ENCODE peak calls at places on chromosomes 6 and 20, in five cellular contexts. One of them, this sample, is unnamed. For H3K9me3, the result is how much of the 10 kb centered on the place peaks cover.

GRCh38 chr6:119172813-119173212 is 94.3 kb upstream of the FAM184A start:
- DNase-seq in tibial nerve: no peak
- DNase-seq in HepG2: peak
- DNase-seq in esophagus squamous epithelium: no peak
- DNase-seq in thyroid gland: no peak
- DNase-seq in this sample: no peak

GRCh38 chr20:35151739-35152138 is 4.6 kb upstream of the EDEM2 start:
- DNase-seq in tibial nerve: no peak
- DNase-seq in HepG2: no peak
- DNase-seq in esophagus squamous epithelium: no peak
- DNase-seq in thyroid gland: no peak
- DNase-seq in this sample: no peak

GRCh38 chr6:27667651-27668441 is 194.9 kb upstream of the ZNF184 start:
- DNase-seq in tibial nerve: no peak
- DNase-seq in HepG2: no peak
- DNase-seq in esophagus squamous epithelium: no peak
- DNase-seq in thyroid gland: no peak
- DNase-seq in this sample: no peak

GRCh38 chr20:37394543-37395410 is 48.8 kb downstream of the SRC start:
- DNase-seq in tibial nerve: no peak
- DNase-seq in HepG2: no peak
- DNase-seq in esophagus squamous epithelium: no peak
- DNase-seq in thyroid gland: no peak
- DNase-seq in this sample: no peak

GRCh38 chr6:31822038-31822821 is 5.3 kb upstream of the HSPA1B start:
- DNase-seq in tibial nerve: peak
- DNase-seq in HepG2: peak
- DNase-seq in esophagus squamous epithelium: peak
- DNase-seq in thyroid gland: peak
- DNase-seq in this sample: peak

GRCh38 chr20:5535211-5535756 is 214.9 kb upstream of the SHLD1 start:
- DNase-seq in tibial nerve: no peak
- DNase-seq in HepG2: peak
- DNase-seq in esophagus squamous epithelium: no peak
- DNase-seq in thyroid gland: no peak
- DNase-seq in this sample: no peak

GRCh38 chr20:137668-138131 is 4.7 kb upstream of the DEFB126 start:
- DNase-seq in tibial nerve: no peak
- DNase-seq in HepG2: peak
- DNase-seq in esophagus squamous epithelium: no peak
- DNase-seq in thyroid gland: no peak
- DNase-seq in this sample: no peak

GRCh38 chr6:23031986-23032385 is 462.6 kb downstream of the HDGFL1 start:
- DNase-seq in tibial nerve: no peak
- DNase-seq in HepG2: no peak
- DNase-seq in esophagus squamous epithelium: no peak
- DNase-seq in thyroid gland: no peak
- DNase-seq in this sample: no peak

GRCh38 chr6:53858913-53859312 is 64.1 kb downstream of the LRRC1 start:
- DNase-seq in tibial nerve: no peak
- DNase-seq in HepG2: no peak
- DNase-seq in esophagus squamous epithelium: no peak
- DNase-seq in thyroid gland: no peak
- DNase-seq in this sample: no peak

GRCh38 chr20:8265588-8265987 is 133.5 kb downstream of the PLCB1 start:
- DNase-seq in tibial nerve: no peak
- DNase-seq in HepG2: no peak
- DNase-seq in esophagus squamous epithelium: no peak
- DNase-seq in thyroid gland: no peak
- DNase-seq in this sample: no peak

GRCh38 chr20:8254911-8255582 is 123.0 kb downstream of the PLCB1 start:
- DNase-seq in tibial nerve: no peak
- DNase-seq in HepG2: no peak
- DNase-seq in esophagus squamous epithelium: no peak
- DNase-seq in thyroid gland: no peak
- DNase-seq in this sample: no peak

GRCh38 chr20:8255945-8256632 is 124.0 kb downstream of the PLCB1 start:
- DNase-seq in tibial nerve: no peak
- DNase-seq in HepG2: peak
- DNase-seq in esophagus squamous epithelium: no peak
- DNase-seq in thyroid gland: peak
- DNase-seq in this sample: no peak

DNA sequence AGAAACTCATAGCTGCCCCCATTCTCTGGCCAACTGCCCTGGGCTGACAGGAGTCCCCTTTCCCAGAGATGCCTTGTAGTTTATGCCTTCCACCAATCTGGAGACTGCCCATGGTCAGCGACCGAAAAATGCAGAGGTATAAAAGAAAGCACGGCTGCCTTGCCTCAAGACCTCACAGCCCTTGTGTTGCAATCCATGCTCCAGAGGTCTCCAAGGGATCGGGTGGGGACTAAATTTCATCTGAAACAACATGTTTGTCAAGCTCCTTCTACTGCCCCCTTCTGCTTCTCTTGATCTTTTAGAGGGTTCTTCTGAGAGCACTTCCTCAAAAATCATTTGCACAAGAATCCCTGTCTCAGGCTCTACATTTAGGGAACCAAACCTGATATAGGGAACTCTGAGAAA is 128.8 kb downstream of the PLCB1 start:
- DNase-seq in tibial nerve: no peak
- DNase-seq in HepG2: no peak
- DNase-seq in esophagus squamous epithelium: no peak
- DNase-seq in thyroid gland: no peak
- DNase-seq in this sample: peak
- TF ChIP-seq POLR2A in tibial nerve: no peak
- TF ChIP-seq POLR2A in HepG2: no peak
- TF ChIP-seq POLR2A in esophagus squamous epithelium: no peak
- TF ChIP-seq POLR2A in thyroid gland: no peak
- TF ChIP-seq POLR2A in this sample: no peak

GRCh38 chr6:166489301-166490155 is 97.0 kb downstream of the RAMACL start:
- DNase-seq in tibial nerve: no peak
- DNase-seq in HepG2: no peak
- DNase-seq in esophagus squamous epithelium: no peak
- DNase-seq in thyroid gland: no peak
- DNase-seq in this sample: no peak
- H3K9me3 ChIP-seq in tibial nerve: under half
- H3K9me3 ChIP-seq in HepG2: under half
- H3K9me3 ChIP-seq in esophagus squamous epithelium: under half
- H3K9me3 ChIP-seq in thyroid gland: under half
- H3K9me3 ChIP-seq in this sample: under half

GRCh38 chr20:44691424-44692423 is 23.4 kb upstream of the CCN5 start:
- DNase-seq in tibial nerve: no peak
- DNase-seq in HepG2: no peak
- DNase-seq in esophagus squamous epithelium: no peak
- DNase-seq in thyroid gland: no peak
- DNase-seq in this sample: peak
- H3K27ac ChIP-seq in tibial nerve: peak
- H3K27ac ChIP-seq in HepG2: no peak
- H3K27ac ChIP-seq in esophagus squamous epithelium: peak
- H3K27ac ChIP-seq in thyroid gland: peak
- H3K27ac ChIP-seq in this sample: peak

GRCh38 chr6:35718354-35718695 is 18.5 kb upstream of the ARMC12 start:
- DNase-seq in tibial nerve: no peak
- DNase-seq in HepG2: no peak
- DNase-seq in esophagus squamous epithelium: no peak
- DNase-seq in thyroid gland: no peak
- DNase-seq in this sample: no peak

GRCh38 chr6:35718911-35719381 is 17.9 kb upstream of the ARMC12 start:
- DNase-seq in tibial nerve: no peak
- DNase-seq in HepG2: no peak
- DNase-seq in esophagus squamous epithelium: no peak
- DNase-seq in thyroid gland: peak
- DNase-seq in this sample: no peak

GRCh38 chr6:35719830-35720733 is 16.8 kb upstream of the ARMC12 start:
- DNase-seq in tibial nerve: no peak
- DNase-seq in HepG2: no peak
- DNase-seq in esophagus squamous epithelium: no peak
- DNase-seq in thyroid gland: peak
- DNase-seq in this sample: peak

GRCh38 chr6:35717449-35718353 is 19.1 kb upstream of the ARMC12 start:
- DNase-seq in tibial nerve: no peak
- DNase-seq in HepG2: no peak
- DNase-seq in esophagus squamous epithelium: no peak
- DNase-seq in thyroid gland: no peak
- DNase-seq in this sample: no peak

GRCh38 chr6:35719407-35719829 is 17.4 kb upstream of the ARMC12 start:
- DNase-seq in tibial nerve: no peak
- DNase-seq in HepG2: no peak
- DNase-seq in esophagus squamous epithelium: no peak
- DNase-seq in thyroid gland: no peak
- DNase-seq in this sample: no peak
- TF ChIP-seq POLR2A in tibial nerve: no peak
- TF ChIP-seq POLR2A in HepG2: no peak
- TF ChIP-seq POLR2A in esophagus squamous epithelium: no peak
- TF ChIP-seq POLR2A in thyroid gland: no peak
- TF ChIP-seq POLR2A in this sample: no peak

GRCh38 chr20:49282584-49283171 is 4.8 kb upstream of the ZNFX1 start:
- DNase-seq in tibial nerve: no peak
- DNase-seq in HepG2: no peak
- DNase-seq in esophagus squamous epithelium: no peak
- DNase-seq in thyroid gland: no peak
- DNase-seq in this sample: no peak
- H3K9me3 ChIP-seq in tibial nerve: half or more
- H3K9me3 ChIP-seq in HepG2: under half
- H3K9me3 ChIP-seq in esophagus squamous epithelium: under half
- H3K9me3 ChIP-seq in thyroid gland: under half
- H3K9me3 ChIP-seq in this sample: half or more

DNA sequence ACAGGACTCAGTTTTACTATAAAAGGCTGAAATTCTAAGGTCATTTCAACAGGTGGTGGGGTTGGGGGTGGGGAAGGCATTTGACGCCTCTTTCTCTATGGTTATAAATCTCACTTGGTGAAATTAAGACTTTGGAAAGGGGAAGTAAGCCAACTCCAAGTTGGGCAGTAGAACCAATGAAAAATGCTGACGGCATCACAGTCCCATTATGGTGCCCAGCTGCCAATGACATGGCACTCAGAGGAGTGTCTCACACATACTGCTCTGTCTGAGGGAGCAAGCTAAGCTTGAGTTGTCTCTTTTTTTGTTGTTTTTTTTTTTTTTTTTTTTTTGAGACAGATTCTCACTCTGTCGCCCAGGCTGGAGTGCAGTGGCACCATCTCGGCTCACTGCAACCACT is 4.7 kb downstream of the SLC16A10 start:
- DNase-seq in tibial nerve: no peak
- DNase-seq in HepG2: no peak
- DNase-seq in esophagus squamous epithelium: no peak
- DNase-seq in thyroid gland: no peak
- DNase-seq in this sample: no peak
- H3K27ac ChIP-seq in tibial nerve: no peak
- H3K27ac ChIP-seq in HepG2: no peak
- H3K27ac ChIP-seq in esophagus squamous epithelium: no peak
- H3K27ac ChIP-seq in thyroid gland: no peak
- H3K27ac ChIP-seq in this sample: no peak

GRCh38 chr6:33271608-33272357 is at the start of the genes RPS18 and VPS52:
- DNase-seq in tibial nerve: peak
- DNase-seq in HepG2: peak
- DNase-seq in esophagus squamous epithelium: peak
- DNase-seq in thyroid gland: peak
- DNase-seq in this sample: peak
- TF ChIP-seq POLR2A in tibial nerve: peak
- TF ChIP-seq POLR2A in HepG2: peak
- TF ChIP-seq POLR2A in esophagus squamous epithelium: peak
- TF ChIP-seq POLR2A in thyroid gland: peak
- TF ChIP-seq POLR2A in this sample: peak